ENCODE peak calls at places on chromosomes 16 and 17, in six cellular contexts. I is activated CD4-positive, alpha-beta T cell treated with anti-CD3 and anti-CD28 coated beads, Interleukin-2, amount 10 ng/mL, durations not matched to agents 7 days and 5 days; Z is activated T-cell treated with anti-CD3 and anti-CD28 coated beads, Interleukin-2, amount 50 U/mL, for 72 hours; B is HFFc6; N is fibroblast of mammary gland; S is pancreas. L is an unnamed sample.
A peak's percentile ranks its signal among the peaks of the same experiment; 100 is the strongest.

GRCh38 chr16:17921357-17921978 is 415.1 kb downstream of the NPIPA8 start:
- DNase-seq in I (peak; percentile 62), Z (peak; percentile 55), B (no peak), N (peak; percentile 17), S (no peak), L (no peak)

GRCh38 chr16:5678371-5678770 is 580.8 kb upstream of the EEF2KMT start:
- DNase-seq in I (no peak), Z (no peak), B (no peak), N (no peak), S (no peak), L (no peak)

GRCh38 chr17:82283208-82283749 is 9.8 kb upstream of the CSNK1D start:
- DNase-seq in I (no peak), Z (peak; percentile 81), B (peak; percentile 87), N (peak; percentile 88), S (no peak), L (peak; percentile 84)

GRCh38 chr17:74118504-74118903 is 85.0 kb upstream of the RPL38 start:
- DNase-seq in I (no peak), Z (no peak), B (no peak), N (no peak), S (no peak), L (no peak)

GRCh38 chr17:34024303-34025178 is 230.5 kb upstream of the CCL2 start:
- DNase-seq in I (no peak), Z (no peak), B (no peak), N (no peak), S (no peak), L (no peak)

GRCh38 chr17:31052187-31052889 is 42.4 kb upstream of the NF1 start:
- DNase-seq in I (no peak), Z (no peak), B (peak; percentile 98), N (peak; percentile 98), S (no peak), L (peak; percentile 96)

GRCh38 chr16:79751785-79752184 is 151.2 kb upstream of the MAF start:
- DNase-seq in I (no peak), Z (no peak), B (no peak), N (peak; percentile 65), S (no peak), L (peak; percentile 45)

GRCh38 chr16:68200120-68200783 is 35.7 kb downstream of the ESRP2 start:
- DNase-seq in I (no peak), Z (no peak), B (peak; percentile 28), N (peak; percentile 67), S (no peak), L (no peak)

GRCh38 chr16:72856797-72857196 is 191.1 kb downstream of the ZFHX3 start:
- DNase-seq in I (peak; percentile 20), Z (peak; percentile 19), B (no peak), N (peak; percentile 30), S (no peak), L (no peak)

GRCh38 chr16:85928411-85928820 is 29.5 kb downstream of the IRF8 start:
- DNase-seq in I (no peak), Z (no peak), B (no peak), N (peak; percentile 26), S (no peak), L (no peak)

GRCh38 chr16:65936096-65936495 is 430.4 kb upstream of the CDH5 start:
- DNase-seq in I (no peak), Z (no peak), B (peak; percentile 1), N (no peak), S (no peak), L (no peak)

GRCh38 chr16:75273054-75273925 is 21.9 kb upstream of the BCAR1 start:
- DNase-seq in I (no peak), Z (no peak), B (no peak), N (peak; percentile 68), S (no peak), L (no peak)

GRCh38 chr17:14737984-14738651 is 437.2 kb downstream of the HS3ST3B1 start:
- DNase-seq in I (no peak), Z (no peak), B (peak; percentile 93), N (peak; percentile 100), S (peak; percentile 50), L (peak; percentile 71)

GRCh38 chr17:66415366-66416206 is 113.2 kb downstream of the PRKCA start:
- DNase-seq in I (no peak), Z (no peak), B (no peak), N (no peak), S (no peak), L (no peak)

GRCh38 chr16:85252461-85252860 is 140.2 kb upstream of the CIBAR2 start:
- DNase-seq in I (peak; percentile 16), Z (peak; percentile 33), B (no peak), N (no peak), S (no peak), L (no peak)

GRCh38 chr17:17816831-17817551 is 19.8 kb downstream of the SREBF1 start:
- DNase-seq in I (no peak), Z (no peak), B (no peak), N (no peak), S (no peak), L (no peak)

GRCh38 chr17:39655105-39655504 is 10.0 kb upstream of the TCAP start:
- DNase-seq in I (no peak), Z (no peak), B (no peak), N (no peak), S (no peak), L (no peak)

GRCh38 chr17:10144976-10145375 is 53.4 kb downstream of the GAS7 start:
- DNase-seq in I (no peak), Z (no peak), B (no peak), N (no peak), S (no peak), L (no peak)

GRCh38 chr17:66661411-66661843 is 173.5 kb upstream of the CACNG5 start:
- DNase-seq in I (no peak), Z (peak; percentile 27), B (peak; percentile 6), N (peak; percentile 78), S (no peak), L (peak; percentile 61)

GRCh38 chr16:53692146-53692545 is 11.5 kb downstream of the RPGRIP1L start:
- DNase-seq in I (no peak), Z (no peak), B (no peak), N (no peak), S (no peak), L (no peak)

GRCh38 chr16:57541754-57542435 is 548 bp upstream of the ADGRG5 start:
- DNase-seq in I (no peak), Z (no peak), B (no peak), N (no peak), S (no peak), L (no peak)

GRCh38 chr16:24539850-24540484 is 601 bp downstream of the RBBP6 start:
- DNase-seq in I (peak; percentile 56), Z (peak; percentile 66), B (no peak), N (no peak), S (peak; percentile 81), L (peak; percentile 60)

GRCh38 chr16:56629531-56629930 is 2.9 kb upstream of the MT1M start:
- DNase-seq in I (no peak), Z (no peak), B (no peak), N (no peak), S (no peak), L (no peak)

GRCh38 chr17:37840576-37840975 is 83.6 kb upstream of the TBC1D3K start:
- DNase-seq in I (no peak), Z (no peak), B (no peak), N (no peak), S (no peak), L (no peak)

GRCh38 chr16:81590714-81591537 is 146.3 kb downstream of the CMIP start:
- DNase-seq in I (no peak), Z (no peak), B (no peak), N (no peak), S (no peak), L (peak; percentile 71)

GRCh38 chr16:22386976-22387375 is 12.6 kb upstream of the CDR2 start:
- DNase-seq in I (no peak), Z (no peak), B (peak; percentile 95), N (peak; percentile 92), S (no peak), L (peak; percentile 86)

GRCh38 chr16:81641403-81642106 is 137.5 kb upstream of the PLCG2 start:
- DNase-seq in I (no peak), Z (no peak), B (no peak), N (no peak), S (peak; percentile 66), L (no peak)

GRCh38 chr16:85483424-85483823 is 129.7 kb upstream of the GSE1 start:
- DNase-seq in I (no peak), Z (no peak), B (no peak), N (no peak), S (no peak), L (no peak)

GRCh38 chr17:9905902-9906301 is 831 bp upstream of the RCVRN start:
- DNase-seq in I (peak; percentile 10), Z (peak; percentile 18), B (peak; percentile 22), N (peak; percentile 51), S (no peak), L (no peak)

GRCh38 chr16:28538733-28539596 is at the start of gene NUPR1:
- DNase-seq in I (no peak), Z (no peak), B (peak; percentile 93), N (peak; percentile 99), S (peak; percentile 94), L (peak; percentile 97)

GRCh38 chr16:66304961-66305360 is 61.5 kb upstream of the CDH5 start:
- DNase-seq in I (no peak), Z (no peak), B (no peak), N (no peak), S (no peak), L (no peak)

GRCh38 chr17:34383225-34383615 is 20.2 kb upstream of the CCL1 start:
- DNase-seq in I (no peak), Z (no peak), B (no peak), N (no peak), S (no peak), L (no peak)

GRCh38 chr16:70553645-70554044 is 30.0 kb downstream of the SF3B3 start:
- DNase-seq in I (no peak), Z (no peak), B (peak; percentile 88), N (peak; percentile 92), S (no peak), L (peak; percentile 25)

GRCh38 chr16:35391328-35391727 is 1931.9 kb downstream of the TP53TG3F start:
- DNase-seq in I (peak; percentile 15), Z (peak; percentile 14), B (peak; percentile 11), N (peak; percentile 20), S (peak; percentile 51), L (no peak)

GRCh38 chr16:59573528-59574271 is 839.6 kb upstream of the GOT2 start:
- DNase-seq in I (no peak), Z (no peak), B (peak; percentile 81), N (peak; percentile 71), S (no peak), L (peak; percentile 26)

GRCh38 chr16:68643227-68643626 is 1.9 kb upstream of the CDH3 start:
- DNase-seq in I (no peak), Z (no peak), B (no peak), N (no peak), S (no peak), L (no peak)